ENCODE peak calls at places on chromosomes 4 and X, in eight cellular contexts. T, I, M, J, O, V, Q and A are unnamed samples.

GRCh38 chr4:149980941-149981340 is 97.3 kb upstream of the DCLK2 start:
- DNase-seq in T (peak; percentile 70), I (peak; percentile 38), M (peak; percentile 59), J (peak; percentile 75), O (no peak), V (peak; percentile 62), Q (peak; percentile 16), A (peak; percentile 69)

GRCh38 chrX:17842769-17843525 is 18.2 kb downstream of the RAI2 start:
- DNase-seq in T (no peak), I (no peak), M (no peak), J (peak; percentile 6), O (no peak), V (peak; percentile 36), Q (no peak), A (peak; percentile 33)

GRCh38 chrX:57481514-57481913 is 110.3 kb upstream of the ZXDB start:
- DNase-seq in T (no peak), I (no peak), M (no peak), J (no peak), O (no peak), V (no peak), Q (no peak), A (no peak)

GRCh38 chr4:169774466-169775445 is 17.0 kb upstream of the HPF1 start:
- DNase-seq in T (no peak), I (no peak), M (peak; percentile 2), J (peak; percentile 24), O (no peak), V (peak; percentile 5), Q (peak; percentile 41), A (no peak)

GRCh38 chr4:118941799-118942198 is 53.1 kb downstream of the SYNPO2 start:
- DNase-seq in T (no peak), I (no peak), M (peak; percentile 16), J (peak; percentile 12), O (no peak), V (peak; percentile 37), Q (no peak), A (peak; percentile 66)

GRCh38 chrX:118350715-118351114 is 4.8 kb downstream of the WDR44 start:
- DNase-seq in T (no peak), I (no peak), M (no peak), J (no peak), O (no peak), V (no peak), Q (no peak), A (no peak)

GRCh38 chrX:34631826-34632225 is 25.3 kb downstream of the TMEM47 start:
- DNase-seq in T (no peak), I (no peak), M (peak; percentile 68), J (peak; percentile 69), O (no peak), V (peak; percentile 79), Q (no peak), A (peak; percentile 49)

GRCh38 chr4:136329042-136329662 is 1203.1 kb downstream of the PCDH18 start:
- DNase-seq in T (no peak), I (no peak), M (no peak), J (peak; percentile 4), O (no peak), V (peak; percentile 3), Q (no peak), A (no peak)

GRCh38 chrX:48911407-48912182 is at the start of gene SLC35A2:
- DNase-seq in T (peak; percentile 87), I (no peak), M (peak; percentile 68), J (peak; percentile 65), O (peak; percentile 73), V (peak; percentile 63), Q (peak; percentile 82), A (peak; percentile 58)

GRCh38 chr4:26827798-26828197 is 32.8 kb upstream of the STIM2 start:
- DNase-seq in T (no peak), I (no peak), M (no peak), J (no peak), O (no peak), V (no peak), Q (no peak), A (no peak)

GRCh38 chr4:101393256-101393655 is 45.9 kb upstream of the PPP3CA start:
- DNase-seq in T (no peak), I (no peak), M (peak; percentile 72), J (no peak), O (no peak), V (peak; percentile 34), Q (no peak), A (peak; percentile 78)

GRCh38 chr4:181792641-181793612 is 450.3 kb upstream of the TENM3 start:
- DNase-seq in T (no peak), I (no peak), M (no peak), J (no peak), O (no peak), V (no peak), Q (no peak), A (no peak)

DNA sequence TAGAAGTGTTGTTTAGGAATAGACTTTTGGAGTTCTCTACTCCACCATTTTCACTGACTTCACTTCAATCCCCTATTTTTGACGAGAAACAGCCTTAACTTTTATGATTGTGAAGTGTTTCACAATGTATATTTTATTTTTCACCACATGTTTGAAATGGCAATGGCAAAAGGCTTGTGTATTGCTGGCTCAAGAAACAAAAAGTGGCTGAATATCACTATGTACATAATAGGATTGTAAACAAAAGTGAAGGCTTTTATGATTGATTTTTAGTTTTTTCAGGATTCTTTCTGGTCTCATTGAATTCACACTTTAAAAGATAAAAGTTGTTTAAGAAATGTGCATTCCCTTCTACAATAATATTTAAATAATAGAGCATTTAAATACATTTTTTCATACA is 18.2 kb downstream of the MAGEB5 start:
- DNase-seq in T (no peak), I (no peak), M (no peak), J (no peak), O (no peak), V (no peak), Q (no peak), A (no peak)
- TF ChIP-seq CTCF in T (no peak), I (no peak), M (no peak), J (no peak), O (no peak), V (no peak), Q (no peak), A (no peak)

GRCh38 chr4:69951602-69952001 is 13.9 kb downstream of the CSN2 start:
- DNase-seq in T (no peak), I (no peak), M (peak; percentile 4), J (peak; percentile 11), O (no peak), V (no peak), Q (no peak), A (peak; percentile 12)

DNA sequence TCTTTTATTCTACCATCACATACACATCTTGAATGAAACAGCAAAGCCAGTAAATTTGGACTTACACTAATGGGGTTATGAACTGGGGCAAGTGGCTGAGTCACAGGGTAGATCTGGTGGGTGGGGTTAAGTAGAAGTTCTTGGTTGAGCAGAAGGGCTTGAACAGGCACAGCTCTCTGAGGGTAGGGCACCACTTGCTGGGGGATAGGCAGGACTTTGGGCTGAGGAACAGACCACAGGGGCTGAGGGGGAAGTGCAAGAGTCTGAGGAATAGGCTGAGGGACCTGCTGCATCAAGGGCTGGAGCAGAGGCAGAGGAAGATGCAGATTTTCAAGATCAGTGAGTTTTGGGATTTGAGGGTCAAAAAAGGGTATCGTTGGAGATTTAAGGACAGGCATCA is 8.3 kb downstream of the CSN2 start:
- DNase-seq in T (no peak), I (no peak), M (no peak), J (no peak), O (no peak), V (no peak), Q (no peak), A (no peak)
- TF ChIP-seq CTCF in T (no peak), I (no peak), M (no peak), J (no peak), O (no peak), V (no peak), Q (no peak), A (no peak)

DNA sequence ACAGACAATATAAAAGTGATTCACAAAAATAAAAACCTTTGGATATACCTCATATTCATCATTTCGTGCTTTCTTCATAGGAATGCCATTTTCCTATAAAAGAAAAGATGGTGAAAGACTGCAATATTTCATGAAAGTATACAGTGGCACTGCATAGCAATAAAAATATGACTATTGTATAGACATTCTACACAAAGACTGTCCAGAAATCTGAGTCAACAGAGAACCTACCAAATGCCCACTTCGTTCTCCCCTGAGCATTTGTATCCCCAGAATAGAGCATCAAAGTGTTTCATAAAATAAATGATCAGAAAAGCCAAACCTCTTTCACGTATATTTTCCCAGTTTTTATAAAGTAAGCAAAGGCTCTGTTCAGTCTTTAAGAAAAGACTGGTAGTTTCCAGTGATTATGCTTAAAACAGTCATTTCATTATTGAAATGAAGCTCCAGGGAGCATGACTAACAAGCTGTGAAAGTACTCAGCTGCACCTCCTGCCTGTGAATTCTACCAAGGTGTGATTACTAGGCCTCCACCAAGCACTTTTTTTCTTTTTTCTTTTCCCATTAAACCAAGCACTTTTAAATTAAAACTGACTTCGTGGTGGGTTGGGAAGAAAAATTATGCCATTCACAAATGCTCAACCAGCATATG is 20.2 kb downstream of the PPA2 start:
- DNase-seq in T (no peak), I (no peak), M (no peak), J (no peak), O (no peak), V (no peak), Q (peak; percentile 57), A (peak; percentile 11)
- TF ChIP-seq CTCF in T (no peak), I (no peak), M (no peak), J (no peak), O (no peak), V (no peak), Q (no peak), A (peak; percentile 6)

GRCh38 chr4:154807042-154807630 is 26.1 kb downstream of the RBM46 start:
- DNase-seq in T (no peak), I (peak; percentile 13), M (peak; percentile 50), J (peak; percentile 72), O (no peak), V (peak; percentile 75), Q (peak; percentile 15), A (peak; percentile 67)
- TF ChIP-seq CTCF in T (peak; percentile 63), I (peak; percentile 47), M (peak; percentile 53), J (peak; percentile 81), O (no peak), V (no peak), Q (peak; percentile 38), A (peak; percentile 79)

GRCh38 chr4:147597561-147597960 is 19.6 kb upstream of the TMEM184C start:
- DNase-seq in T (no peak), I (no peak), M (no peak), J (no peak), O (no peak), V (no peak), Q (no peak), A (no peak)

GRCh38 chr4:147591048-147591577 is 26.1 kb upstream of the TMEM184C start:
- DNase-seq in T (no peak), I (no peak), M (no peak), J (no peak), O (no peak), V (peak; percentile 33), Q (no peak), A (no peak)

GRCh38 chr4:147596377-147596776 is 20.8 kb upstream of the TMEM184C start:
- DNase-seq in T (no peak), I (no peak), M (peak; percentile 32), J (no peak), O (no peak), V (peak; percentile 39), Q (peak; percentile 34), A (peak; percentile 23)

GRCh38 chr4:147596976-147597375 is 20.2 kb upstream of the TMEM184C start:
- DNase-seq in T (no peak), I (no peak), M (peak; percentile 85), J (peak; percentile 88), O (no peak), V (peak; percentile 88), Q (no peak), A (peak; percentile 75)

DNA sequence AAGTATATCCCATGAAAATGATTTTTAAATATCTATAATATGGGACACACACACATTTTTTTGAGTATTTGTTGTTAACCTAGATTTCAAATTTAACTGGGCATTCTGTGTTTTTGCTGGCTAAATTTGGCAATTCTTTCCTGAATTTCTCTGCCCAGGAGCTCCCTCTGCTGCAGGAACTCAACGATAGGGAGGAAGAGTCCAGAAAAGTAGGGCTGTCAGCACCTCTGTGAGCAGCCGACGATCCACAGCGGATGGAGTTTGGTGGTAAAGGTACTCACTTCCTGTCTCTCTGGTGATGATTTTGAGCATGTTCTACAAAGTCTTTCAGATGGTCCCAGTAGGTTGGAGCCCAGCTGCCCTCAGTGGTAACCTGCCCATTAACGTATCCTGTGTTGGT is 23.1 kb upstream of the TMEM184C start:
- DNase-seq in T (no peak), I (no peak), M (no peak), J (no peak), O (no peak), V (no peak), Q (no peak), A (no peak)
- TF ChIP-seq CTCF in T (no peak), I (peak; percentile 16), M (peak; percentile 19), J (peak; percentile 38), O (no peak), V (no peak), Q (no peak), A (peak; percentile 17)